ENCODE peak calls at places on chromosomes 4 and X, in six cellular contexts. J is Calu3, D is iPS DF 19.7, N is iPS DF 6.9, K is fibroblast of pulmonary artery, V is fibroblast of lung. Q is an unnamed sample.

GRCh38 chr4:82372502-82372873 is 1.3 kb downstream of the HNRNPD start:
- DNase-seq in J (peak), D (no peak), N (no peak), K (no peak), V (no peak), Q (no peak)

GRCh38 chr4:112266823-112267222 is 18.9 kb downstream of the TIFA start:
- DNase-seq in J (no peak), D (no peak), N (no peak), K (peak), V (peak), Q (no peak)

GRCh38 chr4:114598191-114599121 is at the start of gene UGT8:
- DNase-seq in J (peak), D (peak), N (peak), K (peak), V (peak), Q (no peak)

GRCh38 chr4:85587952-85588351 is 113.0 kb downstream of the ARHGAP24 start:
- DNase-seq in J (no peak), D (no peak), N (no peak), K (no peak), V (no peak), Q (peak)

GRCh38 chr4:11424000-11424399 is 4.7 kb downstream of the HS3ST1 start:
- DNase-seq in J (peak), D (no peak), N (no peak), K (peak), V (peak), Q (peak)

GRCh38 chrX:101265869-101266428 is 25.2 kb downstream of the TAF7L start:
- DNase-seq in J (no peak), D (no peak), N (no peak), K (peak), V (peak), Q (no peak)

GRCh38 chr4:109072595-109072994 is 229.9 kb downstream of the COL25A1 start:
- DNase-seq in J (no peak), D (no peak), N (no peak), K (peak), V (peak), Q (peak)

GRCh38 chr4:108693819-108694218 is 43.4 kb downstream of the OSTC start:
- DNase-seq in J (no peak), D (no peak), N (no peak), K (peak), V (peak), Q (peak)

GRCh38 chr4:26753642-26754041 is 107.0 kb upstream of the STIM2 start:
- DNase-seq in J (no peak), D (no peak), N (no peak), K (peak), V (peak), Q (peak)

GRCh38 chr4:87209696-87210095 is 10.7 kb downstream of the KLHL8 start:
- DNase-seq in J (no peak), D (no peak), N (no peak), K (peak), V (no peak), Q (peak)

GRCh38 chr4:133483600-133484246 is 334.6 kb downstream of the PCDH10 start:
- DNase-seq in J (peak), D (no peak), N (peak), K (peak), V (peak), Q (peak)

GRCh38 chr4:55435136-55435535 is 39.4 kb downstream of the TMEM165 start:
- DNase-seq in J (peak), D (no peak), N (no peak), K (peak), V (peak), Q (peak)

GRCh38 chrX:40867352-40867751 is 132.0 kb upstream of the MED14 start:
- DNase-seq in J (peak), D (no peak), N (no peak), K (peak), V (peak), Q (no peak)

GRCh38 chr4:101835121-101835904 is 44.8 kb downstream of the BANK1 start:
- DNase-seq in J (peak), D (no peak), N (no peak), K (peak), V (peak), Q (peak)